ENCODE peak calls at places on chromosome 22, in six cellular contexts. G, R, T, S, C and B are unnamed samples.

GRCh38 chr22:27535452-27535851 is 266.1 kb downstream of the MN1 start:
- DNase-seq in G (no peak), R (no peak), T (no peak), C (no peak), S (no peak), B (no peak)

GRCh38 chr22:27514612-27515011 is 286.9 kb downstream of the MN1 start:
- DNase-seq in S (no peak), T (no peak), G (no peak), C (no peak), R (no peak), B (no peak)

GRCh38 chr22:39332441-39333064 is 13.1 kb upstream of the RPL3 start:
- DNase-seq in R (no peak), G (no peak), T (no peak), S (no peak), C (peak; percentile 27), B (no peak)

GRCh38 chr22:22692707-22693530 is 48.5 kb downstream of the GGTLC2 start:
- DNase-seq in T (no peak), S (peak; percentile 12), C (peak; percentile 81), R (peak; percentile 71), G (peak; percentile 77), B (peak; percentile 74)

GRCh38 chr22:26718488-26718887 is 61.1 kb downstream of the MIAT start:
- DNase-seq in G (no peak), C (no peak), R (no peak), T (no peak), S (no peak), B (no peak)

GRCh38 chr22:27647540-27647939 is 154.0 kb downstream of the MN1 start:
- DNase-seq in R (no peak), S (no peak), T (no peak), G (no peak), C (no peak), B (no peak)

GRCh38 chr22:43985532-43985931 is 30.3 kb downstream of the SAMM50 start:
- DNase-seq in S (no peak), G (no peak), T (no peak), C (no peak), R (no peak), B (no peak)

GRCh38 chr22:49213731-49214352 is 613.8 kb downstream of the BRD1 start:
- DNase-seq in R (no peak), S (no peak), T (no peak), G (no peak), C (no peak), B (no peak)

GRCh38 chr22:38843716-38844660 is at the start of gene NPTXR:
- DNase-seq in S (no peak), T (peak; percentile 33), R (peak; percentile 73), G (peak; percentile 60), C (peak; percentile 82), B (peak; percentile 93)

GRCh38 chr22:38973289-38974169 is 8.6 kb upstream of the APOBEC3B start:
- DNase-seq in T (peak; percentile 17), R (peak; percentile 69), G (peak; percentile 71), S (no peak), C (peak; percentile 51), B (peak; percentile 61)

GRCh38 chr22:38111941-38112355 is 1.5 kb upstream of the BAIAP2L2 start:
- DNase-seq in S (no peak), C (no peak), G (no peak), R (no peak), T (no peak), B (no peak)

GRCh38 chr22:26545827-26546226 is 33.6 kb upstream of the TFIP11 start:
- DNase-seq in G (no peak), C (no peak), R (no peak), S (no peak), T (no peak), B (no peak)

GRCh38 chr22:30483169-30483568 is 11.4 kb upstream of the SEC14L3 start:
- DNase-seq in R (no peak), T (no peak), G (no peak), S (no peak), C (peak; percentile 32), B (no peak)

GRCh38 chr22:20567993-20568417 is 60.6 kb downstream of the MED15 start:
- DNase-seq in S (no peak), T (no peak), C (peak; percentile 84), R (no peak), G (no peak), B (no peak)

GRCh38 chr22:32650553-32651345 is 150.8 kb upstream of the TIMP3 start:
- DNase-seq in T (no peak), S (no peak), R (no peak), G (no peak), C (peak; percentile 94), B (no peak)

GRCh38 chr22:49564666-49565515 is 262.8 kb downstream of the BRD1 start:
- DNase-seq in G (no peak), T (no peak), R (no peak), S (no peak), C (no peak), B (no peak)

GRCh38 chr22:44931077-44931540 is 78.7 kb downstream of the PHF21B start:
- DNase-seq in S (no peak), R (no peak), C (peak; percentile 59), G (no peak), T (no peak), B (no peak)